ENCODE peak calls at places on chromosome 11, in six cellular contexts. One of them, this sample, is unnamed.

GRCh38 chr11:17528181-17528691 is 16.0 kb downstream of the USH1C start:
- DNase-seq in heart left ventricle: peak
- DNase-seq in fibroblast of the aortic adventitia: peak
- DNase-seq in IMR-90: peak
- DNase-seq in NB4: peak
- DNase-seq in HL-60: peak
- DNase-seq in this sample: peak

GRCh38 chr11:104853276-104853675 is 45.0 kb downstream of the CASP12 start:
- DNase-seq in heart left ventricle: no peak
- DNase-seq in fibroblast of the aortic adventitia: no peak
- DNase-seq in IMR-90: no peak
- DNase-seq in NB4: no peak
- DNase-seq in HL-60: no peak
- DNase-seq in this sample: no peak

GRCh38 chr11:11578542-11578941 is 43.3 kb downstream of the GALNT18 start:
- DNase-seq in heart left ventricle: no peak
- DNase-seq in fibroblast of the aortic adventitia: no peak
- DNase-seq in IMR-90: no peak
- DNase-seq in NB4: no peak
- DNase-seq in HL-60: no peak
- DNase-seq in this sample: no peak

GRCh38 chr11:64100345-64100744 is 64.6 kb downstream of the FLRT1 start:
- DNase-seq in heart left ventricle: no peak
- DNase-seq in fibroblast of the aortic adventitia: no peak
- DNase-seq in IMR-90: no peak
- DNase-seq in NB4: peak
- DNase-seq in HL-60: no peak
- DNase-seq in this sample: no peak

GRCh38 chr11:9025101-9025850 is 21.5 kb upstream of the NRIP3 start:
- DNase-seq in heart left ventricle: no peak
- DNase-seq in fibroblast of the aortic adventitia: no peak
- DNase-seq in IMR-90: no peak
- DNase-seq in NB4: no peak
- DNase-seq in HL-60: no peak
- DNase-seq in this sample: no peak

GRCh38 chr11:9922806-9923205 is 258.9 kb downstream of the SWAP70 start:
- DNase-seq in heart left ventricle: no peak
- DNase-seq in fibroblast of the aortic adventitia: no peak
- DNase-seq in IMR-90: no peak
- DNase-seq in NB4: no peak
- DNase-seq in HL-60: no peak
- DNase-seq in this sample: peak

GRCh38 chr11:27697679-27698275 is 2.5 kb downstream of the BDNF start:
- DNase-seq in heart left ventricle: no peak
- DNase-seq in fibroblast of the aortic adventitia: peak
- DNase-seq in IMR-90: no peak
- DNase-seq in NB4: no peak
- DNase-seq in HL-60: no peak
- DNase-seq in this sample: peak

GRCh38 chr11:62081378-62082291 is 42.2 kb upstream of the INCENP start:
- DNase-seq in heart left ventricle: peak
- DNase-seq in fibroblast of the aortic adventitia: peak
- DNase-seq in IMR-90: peak
- DNase-seq in NB4: peak
- DNase-seq in HL-60: peak
- DNase-seq in this sample: peak

GRCh38 chr11:102316505-102316904 is 779 bp upstream of the BIRC3 start:
- DNase-seq in heart left ventricle: no peak
- DNase-seq in fibroblast of the aortic adventitia: no peak
- DNase-seq in IMR-90: no peak
- DNase-seq in NB4: no peak
- DNase-seq in HL-60: no peak
- DNase-seq in this sample: no peak

GRCh38 chr11:84558085-84558905 is 1068.8 kb downstream of the DLG2 start:
- DNase-seq in heart left ventricle: no peak
- DNase-seq in fibroblast of the aortic adventitia: peak
- DNase-seq in IMR-90: peak
- DNase-seq in NB4: peak
- DNase-seq in HL-60: peak
- DNase-seq in this sample: peak

GRCh38 chr11:78809931-78810481 is 235.3 kb upstream of the NARS2 start:
- DNase-seq in heart left ventricle: no peak
- DNase-seq in fibroblast of the aortic adventitia: peak
- DNase-seq in IMR-90: peak
- DNase-seq in NB4: no peak
- DNase-seq in HL-60: no peak
- DNase-seq in this sample: no peak

GRCh38 chr11:129320485-129320884 is 55.2 kb upstream of the BARX2 start:
- DNase-seq in heart left ventricle: no peak
- DNase-seq in fibroblast of the aortic adventitia: no peak
- DNase-seq in IMR-90: no peak
- DNase-seq in NB4: no peak
- DNase-seq in HL-60: no peak
- DNase-seq in this sample: no peak

GRCh38 chr11:65726660-65727059 is 6.1 kb upstream of the RNASEH2C start:
- DNase-seq in heart left ventricle: no peak
- DNase-seq in fibroblast of the aortic adventitia: no peak
- DNase-seq in IMR-90: no peak
- DNase-seq in NB4: peak
- DNase-seq in HL-60: peak
- DNase-seq in this sample: no peak
- TF ChIP-seq CTCF in heart left ventricle: no peak
- TF ChIP-seq CTCF in fibroblast of the aortic adventitia: no peak
- TF ChIP-seq CTCF in IMR-90: no peak
- TF ChIP-seq CTCF in NB4: peak
- TF ChIP-seq CTCF in HL-60: no peak
- TF ChIP-seq CTCF in this sample: peak

DNA sequence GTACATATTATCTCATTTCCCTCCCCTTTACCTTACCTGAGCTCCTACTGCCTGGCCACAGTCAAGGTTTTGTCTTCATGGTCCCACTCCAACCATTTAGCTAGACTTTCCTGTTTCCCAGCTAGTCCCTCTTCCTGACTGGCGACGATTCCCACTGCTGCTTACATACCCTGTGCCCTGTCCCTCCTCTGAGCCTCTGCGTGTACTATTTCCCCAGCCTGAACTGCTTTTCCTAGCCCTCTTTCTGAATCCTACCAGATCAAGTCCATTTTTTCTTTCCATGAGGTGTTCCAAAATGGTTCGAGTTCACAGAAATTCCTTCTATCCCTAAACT is 23.4 kb downstream of the MRPL16 start:
- DNase-seq in heart left ventricle: no peak
- DNase-seq in fibroblast of the aortic adventitia: no peak
- DNase-seq in IMR-90: no peak
- DNase-seq in NB4: no peak
- DNase-seq in HL-60: no peak
- DNase-seq in this sample: no peak
- H3K4me3 ChIP-seq in heart left ventricle: no peak
- H3K4me3 ChIP-seq in fibroblast of the aortic adventitia: no peak
- H3K4me3 ChIP-seq in IMR-90: no peak
- H3K4me3 ChIP-seq in NB4: no peak
- H3K4me3 ChIP-seq in HL-60: no peak
- H3K4me3 ChIP-seq in this sample: no peak

GRCh38 chr11:35799655-35800054 is 137.1 kb downstream of the TRIM44 start:
- DNase-seq in heart left ventricle: no peak
- DNase-seq in fibroblast of the aortic adventitia: no peak
- DNase-seq in IMR-90: no peak
- DNase-seq in NB4: no peak
- DNase-seq in HL-60: no peak
- DNase-seq in this sample: no peak
- TF ChIP-seq CTCF in heart left ventricle: no peak
- TF ChIP-seq CTCF in fibroblast of the aortic adventitia: peak
- TF ChIP-seq CTCF in IMR-90: no peak
- TF ChIP-seq CTCF in NB4: no peak
- TF ChIP-seq CTCF in HL-60: no peak
- TF ChIP-seq CTCF in this sample: no peak

DNA sequence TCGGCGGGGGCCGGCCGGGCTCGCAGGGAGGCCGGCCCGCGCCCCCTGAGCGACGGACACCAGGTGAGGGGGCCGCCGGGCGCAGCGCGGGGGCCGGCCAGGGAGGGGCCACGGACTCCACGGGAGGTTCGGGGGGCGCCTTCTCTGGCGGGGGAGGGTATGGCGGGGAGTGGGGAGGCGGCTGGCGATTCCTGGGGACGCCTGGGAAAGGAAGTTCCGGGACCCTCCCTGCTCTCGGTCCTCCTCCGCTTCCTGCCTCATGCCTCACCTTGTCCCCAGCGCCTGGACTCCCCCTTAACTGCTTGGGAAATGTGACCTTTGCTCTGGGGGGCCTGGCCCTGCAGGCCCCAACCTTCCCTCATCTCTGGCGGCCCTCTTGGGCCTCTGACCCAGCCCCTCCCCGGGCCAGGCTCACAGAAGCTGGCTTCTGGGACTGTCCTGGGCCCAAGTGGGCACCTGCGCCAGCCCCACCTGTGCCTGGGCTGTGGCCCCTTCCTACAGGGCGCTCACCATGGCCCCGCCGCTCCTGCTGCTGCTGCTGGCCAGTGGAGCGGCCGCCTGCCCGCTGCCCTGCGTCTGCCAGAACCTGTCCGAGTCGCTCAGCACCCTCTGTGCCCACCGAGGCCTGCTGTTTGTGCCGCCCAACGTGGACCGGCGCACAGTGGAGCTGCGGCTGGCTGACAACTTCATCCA is 516 bp downstream of the LRFN4 start:
- DNase-seq in heart left ventricle: peak
- DNase-seq in fibroblast of the aortic adventitia: no peak
- DNase-seq in IMR-90: no peak
- DNase-seq in NB4: peak
- DNase-seq in HL-60: no peak
- DNase-seq in this sample: peak
- H3K4me3 ChIP-seq in heart left ventricle: peak
- H3K4me3 ChIP-seq in fibroblast of the aortic adventitia: peak
- H3K4me3 ChIP-seq in IMR-90: peak
- H3K4me3 ChIP-seq in NB4: peak
- H3K4me3 ChIP-seq in HL-60: peak
- H3K4me3 ChIP-seq in this sample: peak

GRCh38 chr11:72352859-72353551 is 81.3 kb downstream of the CLPB start:
- DNase-seq in heart left ventricle: no peak
- DNase-seq in fibroblast of the aortic adventitia: peak
- DNase-seq in IMR-90: peak
- DNase-seq in NB4: peak
- DNase-seq in HL-60: no peak
- DNase-seq in this sample: peak
- TF ChIP-seq CTCF in heart left ventricle: peak
- TF ChIP-seq CTCF in fibroblast of the aortic adventitia: peak
- TF ChIP-seq CTCF in IMR-90: peak
- TF ChIP-seq CTCF in NB4: no peak
- TF ChIP-seq CTCF in HL-60: no peak
- TF ChIP-seq CTCF in this sample: peak

GRCh38 chr11:75349540-75350116 is 1.8 kb downstream of the ARRB1 start:
- DNase-seq in heart left ventricle: no peak
- DNase-seq in fibroblast of the aortic adventitia: no peak
- DNase-seq in IMR-90: no peak
- DNase-seq in NB4: no peak
- DNase-seq in HL-60: peak
- DNase-seq in this sample: no peak
- H3K4me3 ChIP-seq in heart left ventricle: peak
- H3K4me3 ChIP-seq in fibroblast of the aortic adventitia: peak
- H3K4me3 ChIP-seq in IMR-90: no peak
- H3K4me3 ChIP-seq in NB4: peak
- H3K4me3 ChIP-seq in HL-60: peak
- H3K4me3 ChIP-seq in this sample: no peak

GRCh38 chr11:69801513-69802335 is 17.5 kb downstream of the FGF3 start:
- DNase-seq in heart left ventricle: no peak
- DNase-seq in fibroblast of the aortic adventitia: no peak
- DNase-seq in IMR-90: no peak
- DNase-seq in NB4: no peak
- DNase-seq in HL-60: no peak
- DNase-seq in this sample: peak
- TF ChIP-seq CTCF in heart left ventricle: peak
- TF ChIP-seq CTCF in fibroblast of the aortic adventitia: peak
- TF ChIP-seq CTCF in IMR-90: peak
- TF ChIP-seq CTCF in NB4: peak
- TF ChIP-seq CTCF in HL-60: peak
- TF ChIP-seq CTCF in this sample: peak